ENCODE peak calls at places on chromosomes 2 and 18, in four cellular contexts. One of them, this sample, is unnamed. For H3K4me1, the result is how much of the 10 kb centered on the place peaks cover.

GRCh38 chr2:98757904-98758421 is 27.0 kb upstream of the MGAT4A start:
- DNase-seq in prostate gland: peak
- DNase-seq in transverse colon: peak
- DNase-seq in upper lobe of left lung: peak
- DNase-seq in this sample: no peak

GRCh38 chr2:239697765-239698164 is 296.9 kb upstream of the HDAC4 start:
- DNase-seq in prostate gland: no peak
- DNase-seq in transverse colon: no peak
- DNase-seq in upper lobe of left lung: no peak
- DNase-seq in this sample: no peak

GRCh38 chr18:4276983-4277585 is 178.0 kb downstream of the DLGAP1 start:
- DNase-seq in upper lobe of left lung: no peak
- DNase-seq in transverse colon: no peak
- DNase-seq in prostate gland: no peak
- DNase-seq in this sample: no peak

GRCh38 chr18:79522451-79523220 is 126.9 kb downstream of the NFATC1 start:
- DNase-seq in upper lobe of left lung: no peak
- DNase-seq in transverse colon: peak
- DNase-seq in prostate gland: no peak
- DNase-seq in this sample: no peak

GRCh38 chr2:33511141-33511540 is 34.7 kb downstream of the RASGRP3 start:
- DNase-seq in upper lobe of left lung: no peak
- DNase-seq in transverse colon: no peak
- DNase-seq in prostate gland: no peak
- DNase-seq in this sample: no peak

GRCh38 chr2:220533485-220533884 is 906.1 kb downstream of the SLC4A3 start:
- DNase-seq in transverse colon: no peak
- DNase-seq in prostate gland: no peak
- DNase-seq in upper lobe of left lung: no peak
- DNase-seq in this sample: no peak

GRCh38 chr18:78875268-78875997 is 104.2 kb upstream of the SALL3 start:
- DNase-seq in prostate gland: peak
- DNase-seq in upper lobe of left lung: no peak
- DNase-seq in transverse colon: peak
- DNase-seq in this sample: no peak

GRCh38 chr2:178277741-178278197 is 83.5 kb downstream of the OSBPL6 start:
- DNase-seq in transverse colon: no peak
- DNase-seq in prostate gland: no peak
- DNase-seq in upper lobe of left lung: no peak
- DNase-seq in this sample: no peak

GRCh38 chr2:67158718-67159117 is 238.4 kb upstream of the ETAA1 start:
- DNase-seq in prostate gland: no peak
- DNase-seq in transverse colon: no peak
- DNase-seq in upper lobe of left lung: no peak
- DNase-seq in this sample: no peak

GRCh38 chr2:143530753-143531152 is 401.5 kb downstream of the ARHGAP15 start:
- DNase-seq in transverse colon: no peak
- DNase-seq in upper lobe of left lung: no peak
- DNase-seq in prostate gland: no peak
- DNase-seq in this sample: no peak

GRCh38 chr2:205706769-205707375 is 24.6 kb downstream of the NRP2 start:
- DNase-seq in prostate gland: no peak
- DNase-seq in transverse colon: peak
- DNase-seq in upper lobe of left lung: peak
- DNase-seq in this sample: no peak

GRCh38 chr18:22318745-22319407 is 98.8 kb downstream of the CTAGE1 start:
- DNase-seq in upper lobe of left lung: no peak
- DNase-seq in transverse colon: no peak
- DNase-seq in prostate gland: no peak
- DNase-seq in this sample: no peak

GRCh38 chr2:157769866-157770265 is 106.3 kb downstream of the ACVR1 start:
- DNase-seq in transverse colon: no peak
- DNase-seq in prostate gland: no peak
- DNase-seq in upper lobe of left lung: no peak
- DNase-seq in this sample: no peak

GRCh38 chr18:49819768-49820662 is 6.7 kb upstream of the ACAA2 start:
- DNase-seq in upper lobe of left lung: peak
- DNase-seq in prostate gland: no peak
- DNase-seq in transverse colon: peak
- DNase-seq in this sample: no peak

GRCh38 chr2:121005512-121005911 is 269.8 kb downstream of the GLI2 start:
- DNase-seq in upper lobe of left lung: no peak
- DNase-seq in transverse colon: no peak
- DNase-seq in prostate gland: no peak
- DNase-seq in this sample: peak

GRCh38 chr2:63488118-63488713 is 100.1 kb downstream of the WDPCP start:
- DNase-seq in prostate gland: no peak
- DNase-seq in transverse colon: no peak
- DNase-seq in upper lobe of left lung: no peak
- DNase-seq in this sample: no peak

GRCh38 chr2:234463626-234464290 is 33.1 kb downstream of the ARL4C start:
- DNase-seq in prostate gland: peak
- DNase-seq in upper lobe of left lung: peak
- DNase-seq in transverse colon: peak
- DNase-seq in this sample: no peak

GRCh38 chr18:28984731-28985130 is 807.8 kb upstream of the CDH2 start:
- DNase-seq in transverse colon: no peak
- DNase-seq in prostate gland: no peak
- DNase-seq in upper lobe of left lung: no peak
- DNase-seq in this sample: no peak

GRCh38 chr2:112136081-112136480 is 2.1 kb upstream of the FBLN7 start:
- DNase-seq in transverse colon: no peak
- DNase-seq in prostate gland: no peak
- DNase-seq in upper lobe of left lung: no peak
- DNase-seq in this sample: no peak

GRCh38 chr2:78506301-78506700 is 519.2 kb upstream of the REG3G start:
- DNase-seq in transverse colon: no peak
- DNase-seq in prostate gland: no peak
- DNase-seq in upper lobe of left lung: no peak
- DNase-seq in this sample: no peak

GRCh38 chr2:10489842-10490555 is 41.9 kb upstream of the ODC1 start:
- DNase-seq in upper lobe of left lung: no peak
- DNase-seq in prostate gland: no peak
- DNase-seq in transverse colon: no peak
- DNase-seq in this sample: peak

GRCh38 chr2:37171624-37171950 is 14.8 kb upstream of the EIF2AK2 start:
- DNase-seq in transverse colon: no peak
- DNase-seq in upper lobe of left lung: no peak
- DNase-seq in prostate gland: no peak
- DNase-seq in this sample: no peak

GRCh38 chr18:12659904-12660605 is 2.1 kb upstream of the SPIRE1 start:
- DNase-seq in prostate gland: peak
- DNase-seq in upper lobe of left lung: peak
- DNase-seq in transverse colon: peak
- DNase-seq in this sample: no peak

DNA sequence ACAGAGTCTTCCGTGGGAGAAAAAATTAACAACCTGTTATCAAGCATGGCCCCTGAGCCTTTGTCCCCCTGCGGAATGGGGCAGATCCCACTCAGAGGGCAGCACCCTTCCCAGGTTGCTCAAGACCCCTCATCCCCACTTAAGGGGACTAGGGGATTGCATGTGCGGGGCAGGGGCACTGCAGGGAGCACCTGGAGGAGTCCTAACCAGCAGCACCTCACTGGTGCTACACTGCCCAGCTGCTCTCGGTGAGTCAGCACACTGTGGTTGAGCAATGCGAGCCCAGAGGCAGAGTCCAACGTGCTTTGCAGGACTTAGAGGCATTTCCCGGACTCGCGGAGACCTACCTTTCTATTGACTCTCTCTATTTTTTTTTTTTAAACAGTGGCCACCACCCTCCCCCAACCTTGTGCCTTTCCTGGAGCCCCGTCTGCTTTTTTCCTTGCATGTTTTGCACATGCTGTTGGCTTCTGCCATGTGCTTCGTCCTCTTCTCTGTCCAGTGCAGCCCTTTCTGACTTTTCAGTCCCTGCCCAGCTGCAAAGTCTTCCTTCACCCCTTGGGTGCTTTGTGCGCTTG is 74.0 kb downstream of the IL1R2 start:
- DNase-seq in upper lobe of left lung: peak
- DNase-seq in prostate gland: no peak
- DNase-seq in transverse colon: no peak
- DNase-seq in this sample: peak
- H3K4me1 ChIP-seq in upper lobe of left lung: half or more
- H3K4me1 ChIP-seq in prostate gland: under half
- H3K4me1 ChIP-seq in transverse colon: half or more
- H3K4me1 ChIP-seq in this sample: half or more

DNA sequence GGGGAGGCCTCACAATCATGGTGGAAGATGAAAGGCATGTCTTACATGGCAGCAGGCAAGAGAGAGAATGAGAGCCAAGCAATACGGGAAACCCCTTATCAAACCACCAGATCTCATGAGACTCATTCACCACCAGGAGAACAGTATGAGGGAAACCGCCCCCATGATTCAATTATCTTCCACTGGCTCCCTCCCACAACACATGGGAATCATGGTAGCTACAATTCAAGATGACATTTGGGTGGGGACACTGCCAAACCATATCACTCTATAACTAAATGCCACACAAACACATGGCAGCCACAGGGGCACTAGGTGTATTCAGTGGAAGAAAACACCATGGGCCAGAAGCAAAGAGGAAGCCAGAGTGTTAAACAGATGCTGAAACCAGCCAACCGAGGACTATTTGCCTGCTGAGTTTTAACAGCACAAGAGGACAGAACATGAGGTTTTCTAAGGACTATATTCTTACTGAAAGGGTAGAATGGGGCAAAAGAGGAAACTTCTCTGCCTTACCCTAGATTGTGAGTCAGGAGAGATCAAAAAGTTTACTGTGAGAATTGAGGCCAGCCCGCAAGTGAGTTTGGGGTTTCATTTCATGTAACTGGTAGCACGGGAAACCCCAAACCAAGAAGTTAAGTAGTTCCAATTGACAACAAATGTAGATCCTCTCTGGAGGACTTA is 49.2 kb downstream of the SIGLEC15 start:
- DNase-seq in upper lobe of left lung: no peak
- DNase-seq in prostate gland: no peak
- DNase-seq in transverse colon: peak
- DNase-seq in this sample: no peak
- TF ChIP-seq POLR2AphosphoS5 in upper lobe of left lung: no peak
- TF ChIP-seq POLR2AphosphoS5 in prostate gland: no peak
- TF ChIP-seq POLR2AphosphoS5 in transverse colon: no peak
- TF ChIP-seq POLR2AphosphoS5 in this sample: no peak

GRCh38 chr2:75720525-75720924 is 9.8 kb upstream of the GCFC2 start:
- DNase-seq in upper lobe of left lung: no peak
- DNase-seq in transverse colon: no peak
- DNase-seq in prostate gland: no peak
- DNase-seq in this sample: no peak
- H3K4me3 ChIP-seq in upper lobe of left lung: no peak
- H3K4me3 ChIP-seq in transverse colon: no peak
- H3K4me3 ChIP-seq in prostate gland: no peak
- H3K4me3 ChIP-seq in this sample: no peak

GRCh38 chr2:45888641-45889040 is 237.2 kb downstream of the PRKCE start:
- DNase-seq in prostate gland: no peak
- DNase-seq in upper lobe of left lung: no peak
- DNase-seq in transverse colon: no peak
- DNase-seq in this sample: no peak

GRCh38 chr2:45885111-45885685 is 233.7 kb downstream of the PRKCE start:
- DNase-seq in prostate gland: no peak
- DNase-seq in transverse colon: no peak
- DNase-seq in upper lobe of left lung: no peak
- DNase-seq in this sample: no peak

GRCh38 chr2:45884126-45884525 is 232.7 kb downstream of the PRKCE start:
- DNase-seq in prostate gland: no peak
- DNase-seq in upper lobe of left lung: no peak
- DNase-seq in transverse colon: no peak
- DNase-seq in this sample: no peak

GRCh38 chr2:45888167-45888566 is 236.7 kb downstream of the PRKCE start:
- DNase-seq in transverse colon: no peak
- DNase-seq in prostate gland: no peak
- DNase-seq in upper lobe of left lung: peak
- DNase-seq in this sample: no peak

GRCh38 chr2:45886229-45886663 is 234.8 kb downstream of the PRKCE start:
- DNase-seq in prostate gland: no peak
- DNase-seq in upper lobe of left lung: no peak
- DNase-seq in transverse colon: no peak
- DNase-seq in this sample: no peak
- H3K4me1 ChIP-seq in prostate gland: under half
- H3K4me1 ChIP-seq in upper lobe of left lung: half or more
- H3K4me1 ChIP-seq in transverse colon: half or more
- H3K4me1 ChIP-seq in this sample: half or more

GRCh38 chr18:9949861-9950260 is 36.0 kb downstream of the VAPA start:
- DNase-seq in transverse colon: no peak
- DNase-seq in prostate gland: no peak
- DNase-seq in upper lobe of left lung: no peak
- DNase-seq in this sample: no peak

GRCh38 chr18:9951022-9951859 is 37.4 kb downstream of the VAPA start:
- DNase-seq in transverse colon: peak
- DNase-seq in prostate gland: no peak
- DNase-seq in upper lobe of left lung: no peak
- DNase-seq in this sample: no peak

GRCh38 chr18:9950289-9951016 is 36.6 kb downstream of the VAPA start:
- DNase-seq in prostate gland: no peak
- DNase-seq in transverse colon: no peak
- DNase-seq in upper lobe of left lung: no peak
- DNase-seq in this sample: no peak

GRCh38 chr18:9949315-9949714 is 35.5 kb downstream of the VAPA start:
- DNase-seq in prostate gland: no peak
- DNase-seq in transverse colon: no peak
- DNase-seq in upper lobe of left lung: no peak
- DNase-seq in this sample: no peak

DNA sequence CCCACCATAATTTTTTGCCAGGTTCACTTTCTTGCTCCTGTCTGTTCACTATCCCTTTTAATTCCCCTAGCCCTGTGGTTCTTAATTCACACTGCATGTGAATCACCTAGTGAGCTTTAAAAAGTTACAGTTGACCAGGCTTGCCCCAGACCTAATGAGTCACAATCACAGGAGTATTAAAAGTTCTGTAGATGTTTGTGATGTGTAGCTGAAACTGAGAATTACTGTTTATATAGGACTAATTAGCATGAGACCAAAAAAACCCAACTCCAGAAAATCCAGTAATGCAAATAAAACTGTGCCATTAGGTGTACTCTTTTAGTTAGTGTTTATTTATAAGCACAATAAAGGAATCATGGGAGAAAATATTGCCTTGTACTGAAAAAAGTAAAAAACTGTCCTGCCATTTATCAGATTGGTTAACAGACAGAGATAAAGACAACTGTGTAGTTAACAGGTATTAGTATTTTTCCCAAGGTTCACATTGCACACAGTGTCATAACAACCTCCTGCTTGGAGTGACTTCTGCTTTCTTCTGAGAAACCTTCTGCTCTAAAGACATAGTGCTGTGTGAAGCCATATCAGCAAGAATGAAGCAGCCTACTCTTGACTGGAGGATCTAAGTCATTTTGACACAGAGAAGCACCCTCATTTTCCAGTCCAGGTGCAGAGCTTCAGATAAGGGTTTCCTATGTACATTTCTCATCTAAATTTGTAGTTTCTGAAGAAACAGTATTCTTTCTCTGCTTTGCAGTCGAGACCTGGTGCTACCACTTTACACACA is 39.0 kb downstream of the VAPA start:
- DNase-seq in prostate gland: no peak
- DNase-seq in transverse colon: no peak
- DNase-seq in upper lobe of left lung: no peak
- DNase-seq in this sample: no peak
- TF ChIP-seq POLR2AphosphoS5 in prostate gland: no peak
- TF ChIP-seq POLR2AphosphoS5 in transverse colon: no peak
- TF ChIP-seq POLR2AphosphoS5 in upper lobe of left lung: no peak
- TF ChIP-seq POLR2AphosphoS5 in this sample: no peak

GRCh38 chr18:62437520-62438329 is 85.1 kb upstream of the ZCCHC2 start:
- DNase-seq in prostate gland: peak
- DNase-seq in upper lobe of left lung: no peak
- DNase-seq in transverse colon: peak
- DNase-seq in this sample: no peak
- H3K4me3 ChIP-seq in prostate gland: no peak
- H3K4me3 ChIP-seq in upper lobe of left lung: no peak
- H3K4me3 ChIP-seq in transverse colon: no peak
- H3K4me3 ChIP-seq in this sample: no peak